ENCODE peak calls at places on chromosomes 1 and 21, in ten cellular contexts. G is heart left ventricle, W is lower lobe of right lung, N is HCT116, P is cardiac muscle cell, Y is neural progenitor cell, M is tibial artery, V is body of pancreas, F is Peyer's patch, H is psoas muscle. B is an unnamed sample. For H3K9me3, the result is how much of the 10 kb centered on the place peaks cover.

GRCh38 chr1:117467336-117467735 is 100.1 kb downstream of the MAN1A2 start:
- DNase-seq in Y (no peak), M (no peak), W (no peak), G (no peak), H (no peak), F (no peak), V (no peak), P (no peak), N (no peak), B (no peak)

GRCh38 chr1:27400963-27401341 is 8.5 kb downstream of the GPR3 start:
- DNase-seq in N (no peak), W (no peak), P (no peak), H (no peak), G (no peak), F (no peak), M (no peak), V (no peak), Y (no peak), B (no peak)

GRCh38 chr1:44512313-44512885 is 107.3 kb downstream of the RNF220 start:
- DNase-seq in Y (no peak), H (no peak), M (no peak), G (no peak), W (no peak), P (no peak), F (no peak), V (no peak), N (no peak), B (no peak)

GRCh38 chr1:161191971-161192370 is 6.9 kb downstream of the ADAMTS4 start:
- DNase-seq in M (peak), G (no peak), P (no peak), W (no peak), V (no peak), F (no peak), N (no peak), H (no peak), Y (no peak), B (no peak)

GRCh38 chr1:46550751-46551231 is 656 bp downstream of the KNCN start:
- DNase-seq in V (no peak), W (peak), M (no peak), H (no peak), F (peak), Y (no peak), G (no peak), N (no peak), P (no peak), B (no peak)

GRCh38 chr1:159071970-159072582 is 4.5 kb downstream of the AIM2 start:
- DNase-seq in Y (peak), F (no peak), P (peak), H (no peak), V (no peak), G (no peak), M (no peak), W (no peak), N (peak), B (no peak)

GRCh38 chr1:21942464-21942863 is 5.4 kb upstream of the HSPG2 start:
- DNase-seq in P (no peak), F (no peak), H (no peak), V (no peak), M (no peak), N (no peak), W (no peak), Y (peak), G (no peak), B (no peak)

GRCh38 chr1:55214903-55215193 is 316 bp downstream of the USP24 start:
- DNase-seq in P (peak), F (no peak), H (peak), V (peak), N (no peak), M (peak), W (peak), G (peak), Y (peak), B (peak)

GRCh38 chr21:30839304-30839703 is 9.7 kb upstream of the KRTAP7-1 start:
- DNase-seq in G (no peak), H (no peak), M (no peak), V (peak), F (no peak), W (no peak), N (no peak), P (peak), Y (peak), B (no peak)

GRCh38 chr1:150420560-150421265 is 56.8 kb downstream of the RPRD2 start:
- DNase-seq in Y (no peak), F (no peak), P (peak), G (no peak), V (no peak), M (no peak), N (no peak), H (no peak), W (no peak), B (no peak)

GRCh38 chr1:210027994-210028393 is 90.0 kb downstream of the SYT14 start:
- DNase-seq in W (no peak), F (no peak), V (no peak), H (no peak), M (no peak), P (no peak), Y (no peak), N (no peak), G (no peak), B (no peak)

GRCh38 chr1:152398812-152399698 is 15.0 kb downstream of the CRNN start:
- DNase-seq in F (no peak), M (no peak), H (no peak), G (no peak), N (peak), W (no peak), P (peak), Y (no peak), V (peak), B (no peak)

GRCh38 chr1:17265162-17265561 is 16.3 kb downstream of the PADI3 start:
- DNase-seq in P (no peak), Y (peak), V (no peak), G (no peak), M (no peak), W (no peak), H (no peak), F (no peak), N (no peak), B (no peak)

GRCh38 chr1:11804666-11805453 is 904 bp downstream of the MTHFR start:
- DNase-seq in F (no peak), W (peak), H (peak), Y (peak), V (peak), G (peak), P (peak), M (peak), N (no peak), B (no peak)

GRCh38 chr1:201383647-201384405 is 6.3 kb upstream of the TNNT2 start:
- DNase-seq in P (peak), F (no peak), H (peak), M (no peak), N (no peak), W (no peak), V (no peak), Y (no peak), G (peak), B (no peak)

GRCh38 chr1:83942914-83943313 is 56.0 kb downstream of the TTLL7 start:
- DNase-seq in V (no peak), W (no peak), N (no peak), F (no peak), P (peak), Y (peak), H (no peak), M (no peak), G (no peak), B (no peak)

GRCh38 chr1:217425528-217425927 is 205.4 kb downstream of the GPATCH2 start:
- DNase-seq in G (no peak), M (no peak), W (no peak), V (no peak), Y (peak), N (no peak), F (no peak), P (peak), H (no peak), B (no peak)

GRCh38 chr1:114152211-114153050 is 1.2 kb downstream of the SYT6 start:
- DNase-seq in M (peak), N (no peak), G (peak), W (peak), F (peak), Y (peak), P (peak), H (peak), V (peak), B (no peak)

GRCh38 chr1:41412748-41413147 is 51.5 kb downstream of the FOXO6 start:
- DNase-seq in Y (no peak), P (no peak), M (no peak), W (no peak), V (no peak), N (no peak), F (no peak), H (no peak), G (no peak), B (no peak)

GRCh38 chr1:230398856-230399255 is 27.3 kb downstream of the PGBD5 start:
- DNase-seq in H (no peak), N (no peak), Y (no peak), V (no peak), P (no peak), G (no peak), W (no peak), M (no peak), F (no peak), B (no peak)

GRCh38 chr1:119008483-119009299 is 20.5 kb upstream of the TBX15 start:
- DNase-seq in V (peak), M (peak), W (no peak), Y (peak), G (no peak), F (no peak), H (no peak), N (peak), P (peak), B (no peak)

GRCh38 chr21:43294194-43294902 is 125.5 kb downstream of the CRYAA start:
- DNase-seq in H (peak), F (no peak), P (no peak), M (no peak), N (no peak), Y (no peak), W (no peak), V (no peak), G (peak), B (no peak)

GRCh38 chr1:226678701-226679100 is 60.4 kb downstream of the ITPKB start:
- DNase-seq in Y (no peak), W (no peak), F (no peak), G (no peak), P (no peak), N (no peak), V (no peak), M (no peak), H (no peak), B (no peak)

GRCh38 chr1:23018661-23019093 is 591 bp upstream of the KDM1A start:
- DNase-seq in M (no peak), V (peak), W (no peak), P (no peak), N (no peak), H (no peak), F (no peak), G (no peak), Y (peak), B (no peak)

GRCh38 chr1:207454046-207454964 is at the start of gene CR2:
- DNase-seq in P (no peak), W (peak), G (no peak), V (peak), M (peak), H (peak), Y (peak), N (peak), F (peak), B (peak)

GRCh38 chr1:20625176-20626097 is 7.8 kb upstream of the PINK1 start:
- DNase-seq in F (no peak), Y (no peak), M (no peak), W (no peak), G (no peak), V (no peak), P (no peak), N (no peak), H (no peak), B (no peak)

GRCh38 chr1:3399732-3400131 is 54.7 kb upstream of the ARHGEF16 start:
- DNase-seq in V (no peak), N (no peak), F (no peak), H (no peak), W (no peak), P (no peak), G (no peak), M (peak), Y (no peak), B (no peak)

GRCh38 chr1:214281902-214282695 is 1.1 kb downstream of the SMYD2 start:
- DNase-seq in Y (peak), H (peak), F (no peak), V (peak), G (peak), N (peak), P (peak), W (peak), M (no peak), B (no peak)

GRCh38 chr1:47998396-47998990 is 1.3 kb upstream of the TRABD2B start:
- DNase-seq in N (no peak), W (no peak), G (no peak), V (no peak), P (no peak), H (no peak), Y (no peak), M (no peak), F (no peak), B (no peak)

GRCh38 chr1:10755977-10756521 is 40.4 kb downstream of the CASZ1 start:
- DNase-seq in N (no peak), Y (no peak), V (no peak), H (peak), W (peak), G (peak), F (peak), M (no peak), P (peak), B (peak)

GRCh38 chr1:61967750-61968149 is 225.5 kb downstream of the PATJ start:
- DNase-seq in W (no peak), G (no peak), N (no peak), H (no peak), P (no peak), Y (no peak), M (no peak), V (no peak), F (no peak), B (no peak)

GRCh38 chr1:8165595-8166360 is 139.7 kb upstream of the ERRFI1 start:
- DNase-seq in N (no peak), W (peak), G (no peak), M (no peak), P (no peak), Y (no peak), F (no peak), V (no peak), H (no peak), B (no peak)

DNA sequence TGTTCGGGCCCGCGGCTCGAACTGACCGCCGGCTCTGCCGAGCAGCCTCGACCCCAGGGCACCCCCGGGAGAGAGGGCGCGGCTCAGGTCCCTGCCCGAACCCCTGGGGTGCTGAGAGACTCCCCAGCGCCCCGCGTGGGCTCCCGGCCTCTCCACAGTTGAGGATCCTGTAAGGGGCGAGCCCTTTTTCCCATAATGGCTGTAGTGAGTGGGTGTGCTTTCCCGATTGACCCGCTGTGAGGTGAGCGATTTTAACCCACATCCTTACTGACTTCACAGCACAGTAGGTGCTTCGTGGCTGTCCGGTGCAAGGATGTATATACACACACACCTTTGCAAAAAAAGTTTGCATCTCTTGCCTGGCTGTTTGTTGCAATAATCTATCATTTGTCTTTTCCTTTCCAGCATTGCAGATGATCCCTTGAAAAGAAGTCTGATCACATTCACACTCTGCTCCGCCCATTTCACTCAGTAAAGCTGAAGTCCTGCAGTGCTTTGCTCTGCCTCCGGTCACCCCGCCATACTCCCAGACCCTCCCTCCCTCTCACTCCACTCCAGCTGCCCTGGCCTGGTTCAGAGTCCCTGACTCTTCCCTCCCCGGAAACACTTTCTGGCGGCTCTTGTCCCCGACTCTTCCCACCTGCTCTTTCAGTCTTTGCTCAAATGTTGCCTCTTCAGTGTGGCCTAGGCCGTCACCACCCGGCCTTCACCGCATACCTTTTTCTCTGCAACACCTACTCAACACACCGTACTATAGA is 955 bp upstream of the UBE2G2 start:
- DNase-seq in G (no peak), F (no peak), M (no peak), Y (peak), W (no peak), H (no peak), V (no peak), N (no peak), P (no peak), B (no peak)
- TF ChIP-seq CTCF in G (no peak), F (no peak), M (no peak), Y (peak), W (no peak), H (no peak), V (no peak), N (no peak), P (no peak), B (no peak)

GRCh38 chr1:169528214-169529067 is 42.7 kb upstream of the SLC19A2 start:
- DNase-seq in N (no peak), V (no peak), W (no peak), M (no peak), H (no peak), P (no peak), Y (no peak), F (no peak), G (no peak), B (no peak)

GRCh38 chr1:169529068-169529642 is 43.4 kb upstream of the SLC19A2 start:
- DNase-seq in Y (peak), P (peak), M (no peak), N (peak), H (no peak), W (no peak), F (no peak), V (peak), G (no peak), B (no peak)

GRCh38 chr1:169526120-169526832 is 40.5 kb upstream of the SLC19A2 start:
- DNase-seq in P (no peak), M (no peak), W (no peak), G (no peak), H (no peak), V (no peak), F (no peak), N (no peak), Y (no peak), B (no peak)

GRCh38 chr1:169526998-169527397 is 41.3 kb upstream of the SLC19A2 start:
- DNase-seq in P (no peak), F (no peak), Y (no peak), M (no peak), W (no peak), G (no peak), H (no peak), V (no peak), N (no peak), B (no peak)

GRCh38 chr1:169527461-169528213 is 41.9 kb upstream of the SLC19A2 start:
- DNase-seq in G (no peak), P (peak), Y (no peak), H (no peak), M (no peak), F (no peak), V (no peak), N (no peak), W (no peak), B (no peak)
- H3K27ac ChIP-seq in G (no peak), P (no peak), Y (no peak), H (no peak), M (no peak), F (no peak), V (peak), N (no peak), W (no peak), B (no peak)

GRCh38 chr1:205714906-205715246 is 34.6 kb upstream of the SLC45A3 start:
- DNase-seq in V (no peak), G (no peak), W (no peak), F (no peak), H (no peak), N (no peak), M (no peak), P (no peak), Y (no peak), B (no peak)

GRCh38 chr1:205714190-205714905 is 34.0 kb upstream of the SLC45A3 start:
- DNase-seq in Y (no peak), G (no peak), V (no peak), F (no peak), P (peak), M (no peak), W (no peak), N (no peak), H (no peak), B (no peak)

GRCh38 chr1:205719015-205719414 is 31.0 kb downstream of the NUCKS1 start:
- DNase-seq in P (no peak), M (no peak), W (no peak), N (no peak), H (no peak), V (no peak), F (no peak), G (no peak), Y (no peak), B (no peak)

GRCh38 chr1:205715628-205716027 is 34.4 kb downstream of the NUCKS1 start:
- DNase-seq in F (no peak), M (no peak), Y (no peak), V (no peak), N (no peak), H (no peak), W (no peak), G (no peak), P (no peak), B (no peak)

GRCh38 chr1:205716371-205717132 is 33.4 kb downstream of the NUCKS1 start:
- DNase-seq in M (no peak), P (no peak), N (no peak), G (no peak), Y (no peak), V (no peak), F (no peak), W (no peak), H (no peak), B (no peak)
- H3K9me3 ChIP-seq in M (under half), P (under half), N (under half), G (under half), Y (under half), V (under half), F (under half), W (under half), H (under half), B (under half)

DNA sequence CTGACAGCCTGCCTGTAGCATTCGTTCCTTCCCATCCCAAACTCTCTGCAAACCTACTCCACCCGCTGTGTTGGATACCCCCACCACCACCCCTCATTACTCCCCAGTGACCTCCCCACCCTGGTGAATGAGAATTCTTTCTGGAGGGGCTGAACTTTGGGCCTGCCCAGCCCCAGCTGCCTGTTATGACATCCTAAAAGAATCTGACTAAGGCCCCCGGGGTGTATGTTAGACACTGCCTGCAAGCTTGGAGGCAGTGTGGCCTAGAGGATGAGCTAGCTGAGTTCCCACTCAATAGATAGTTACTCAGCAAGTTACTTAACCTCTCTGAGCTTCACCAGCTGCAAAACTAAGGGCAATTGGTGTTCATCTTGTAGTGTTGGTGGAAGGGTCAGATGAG is 110.2 kb upstream of the FGGY start:
- DNase-seq in G (peak), Y (no peak), M (peak), W (no peak), H (peak), V (no peak), P (peak), N (no peak), F (no peak), B (no peak)
- TF ChIP-seq CTCF in G (no peak), Y (no peak), M (no peak), W (no peak), H (no peak), V (no peak), P (no peak), N (no peak), F (no peak), B (no peak)

GRCh38 chr21:21973806-21974205 is 975.6 kb downstream of the NCAM2 start:
- DNase-seq in G (no peak), P (no peak), H (no peak), F (no peak), M (no peak), Y (peak), V (no peak), N (no peak), W (no peak), B (no peak)
- H3K27ac ChIP-seq in G (no peak), P (no peak), H (no peak), F (no peak), M (no peak), Y (no peak), V (no peak), N (no peak), W (no peak), B (no peak)

GRCh38 chr1:13620825-13621224 is 37.2 kb downstream of the PDPN start:
- DNase-seq in H (no peak), M (no peak), N (no peak), G (no peak), Y (no peak), P (no peak), W (no peak), V (no peak), F (no peak), B (no peak)
- H3K9me3 ChIP-seq in H (under half), M (under half), N (under half), G (under half), Y (under half), P (under half), W (under half), V (under half), F (under half), B (under half)

GRCh38 chr1:174704300-174704699 is 256.5 kb downstream of the GPR52 start:
- DNase-seq in N (no peak), Y (no peak), P (no peak), G (no peak), H (no peak), M (no peak), V (no peak), F (no peak), W (no peak), B (no peak)

GRCh38 chr1:174701565-174701964 is 253.8 kb downstream of the GPR52 start:
- DNase-seq in M (no peak), P (no peak), H (no peak), N (no peak), W (no peak), F (no peak), V (no peak), Y (no peak), G (no peak), B (no peak)

GRCh38 chr1:174700775-174701174 is 253.0 kb downstream of the GPR52 start:
- DNase-seq in H (no peak), M (no peak), V (no peak), G (no peak), F (no peak), Y (no peak), N (no peak), W (no peak), P (no peak), B (no peak)

GRCh38 chr1:174700314-174700713 is 252.6 kb downstream of the GPR52 start:
- DNase-seq in H (no peak), P (no peak), F (no peak), N (no peak), Y (no peak), G (no peak), V (no peak), M (no peak), W (no peak), B (no peak)

GRCh38 chr1:174703309-174703708 is 255.5 kb downstream of the GPR52 start:
- DNase-seq in F (no peak), P (no peak), N (no peak), W (no peak), H (no peak), M (no peak), V (no peak), G (no peak), Y (no peak), B (no peak)
- TF ChIP-seq CTCF in F (no peak), P (no peak), N (no peak), W (no peak), H (no peak), M (no peak), V (no peak), G (no peak), Y (no peak), B (no peak)

B was measured in CD4-positive, alpha-beta T cell.